ENCODE peak calls at places on chromosomes 6 and 20, in eight cellular contexts. C, T, B, O, H, S, X and N are unnamed samples.

GRCh38 chr6:89047473-89047872 is 33.1 kb upstream of the PNRC1 start:
- DNase-seq in C (no peak), T (no peak), B (no peak), O (no peak), H (no peak), S (no peak), X (no peak), N (no peak)

GRCh38 chr6:101853226-101853625 is 459.7 kb downstream of the GRIK2 start:
- DNase-seq in C (peak), T (no peak), B (no peak), O (no peak), H (no peak), S (no peak), X (no peak), N (no peak)

GRCh38 chr6:16752206-16752867 is 8.9 kb downstream of the ATXN1 start:
- DNase-seq in C (peak), T (no peak), B (no peak), O (no peak), H (no peak), S (peak), X (no peak), N (peak)

GRCh38 chr6:127404133-127404532 is 55.1 kb downstream of the KIAA0408 start:
- DNase-seq in C (no peak), T (no peak), B (no peak), O (no peak), H (peak), S (no peak), X (no peak), N (no peak)

GRCh38 chr20:31841928-31842327 is 3.5 kb downstream of the FOXS1 start:
- DNase-seq in C (peak), T (no peak), B (no peak), O (no peak), H (no peak), S (peak), X (peak), N (peak)

GRCh38 chr20:23641936-23642751 is 4.4 kb upstream of the CST3 start:
- DNase-seq in C (peak), T (no peak), B (no peak), O (no peak), H (no peak), S (peak), X (no peak), N (peak)

GRCh38 chr6:96610019-96610418 is 47.1 kb downstream of the FHL5 start:
- DNase-seq in C (no peak), T (no peak), B (no peak), O (no peak), H (no peak), S (no peak), X (no peak), N (no peak)

GRCh38 chr6:277746-278145 is 14.5 kb upstream of the DUSP22 start:
- DNase-seq in C (no peak), T (no peak), B (no peak), O (no peak), H (no peak), S (no peak), X (no peak), N (no peak)

GRCh38 chr20:20435453-20435852 is 67.5 kb downstream of the INSM1 start:
- DNase-seq in C (no peak), T (no peak), B (peak), O (no peak), H (no peak), S (no peak), X (no peak), N (no peak)

GRCh38 chr20:25198663-25199363 is 3.3 kb downstream of the ENTPD6 start:
- DNase-seq in C (no peak), T (no peak), B (no peak), O (no peak), H (no peak), S (no peak), X (no peak), N (no peak)

GRCh38 chr6:167930300-167930699 is 67.2 kb upstream of the KIF25 start:
- DNase-seq in C (peak), T (no peak), B (no peak), O (no peak), H (no peak), S (no peak), X (no peak), N (peak)

GRCh38 chr20:18012901-18013300 is 44.1 kb downstream of the MGME1 start:
- DNase-seq in C (no peak), T (no peak), B (no peak), O (no peak), H (no peak), S (no peak), X (no peak), N (no peak)

GRCh38 chr6:139881728-139882211 is 507.3 kb upstream of the CITED2 start:
- DNase-seq in C (peak), T (peak), B (peak), O (no peak), H (peak), S (peak), X (peak), N (peak)

GRCh38 chr6:21895591-21895990 is 302.0 kb downstream of the SOX4 start:
- DNase-seq in C (no peak), T (no peak), B (no peak), O (no peak), H (no peak), S (no peak), X (no peak), N (no peak)